ENCODE peak calls at places on chromosomes 16 and 17, in five cellular contexts. H, F, D, Y and U are unnamed samples.

GRCh38 chr16:83068686-83069085 is 441.9 kb downstream of the CDH13 start:
- DNase-seq in D (peak; percentile 67), F (no peak), H (no peak), Y (no peak), U (peak; percentile 49)

GRCh38 chr17:17420561-17421269 is 56.1 kb upstream of the MED9 start:
- DNase-seq in F (no peak), D (peak; percentile 79), Y (no peak), H (no peak), U (peak; percentile 86)

GRCh38 chr16:11484691-11485258 is 101.9 kb downstream of the LITAF start:
- DNase-seq in F (no peak), H (no peak), Y (no peak), D (peak; percentile 12), U (peak; percentile 53)

GRCh38 chr16:77945126-77945525 is 77.2 kb upstream of the CLEC3A start:
- DNase-seq in F (no peak), H (no peak), Y (no peak), D (peak; percentile 11), U (no peak)

GRCh38 chr17:14838567-14838966 is 426.6 kb downstream of the PMP22 start:
- DNase-seq in H (no peak), Y (no peak), F (no peak), D (no peak), U (no peak)

GRCh38 chr17:82678265-82678891 is 20.1 kb downstream of the RAB40B start:
- DNase-seq in Y (no peak), D (no peak), F (no peak), H (no peak), U (no peak)

GRCh38 chr16:59632266-59632855 is 898.2 kb upstream of the GOT2 start:
- DNase-seq in H (no peak), Y (no peak), F (no peak), D (peak; percentile 57), U (peak; percentile 52)

GRCh38 chr17:82320140-82320840 is 2.9 kb upstream of the CD7 start:
- DNase-seq in Y (no peak), F (no peak), H (no peak), D (no peak), U (no peak)

GRCh38 chr17:79814966-79815835 is 18.3 kb upstream of the CBX8 start:
- DNase-seq in F (no peak), D (peak; percentile 36), H (peak; percentile 33), Y (no peak), U (no peak)

GRCh38 chr16:64629622-64630021 is 492.2 kb downstream of the CDH11 start:
- DNase-seq in H (no peak), Y (no peak), F (no peak), D (no peak), U (peak; percentile 36)

GRCh38 chr16:20898938-20899502 is 1.1 kb downstream of the DCUN1D3 start:
- DNase-seq in Y (no peak), D (peak; percentile 89), H (no peak), F (no peak), U (peak; percentile 50)

GRCh38 chr17:69783865-69784264 is 291.2 kb upstream of the KCNJ16 start:
- DNase-seq in Y (no peak), D (no peak), F (no peak), H (no peak), U (no peak)

GRCh38 chr17:80892900-80893603 is 98.6 kb upstream of the CHMP6 start:
- DNase-seq in Y (no peak), D (peak; percentile 27), H (no peak), F (no peak), U (peak; percentile 70)

GRCh38 chr17:15409721-15410247 is 57.6 kb downstream of the CDRT4 start:
- DNase-seq in H (no peak), Y (no peak), D (peak; percentile 98), F (no peak), U (peak; percentile 85)

GRCh38 chr17:55540414-55541091 is 29.3 kb upstream of the SMIM36 start:
- DNase-seq in D (peak; percentile 62), F (no peak), H (no peak), Y (no peak), U (peak; percentile 35)

GRCh38 chr17:51166987-51167931 is 1.0 kb downstream of the NME2 start:
- DNase-seq in Y (peak; percentile 90), D (peak; percentile 31), F (no peak), H (peak; percentile 51), U (no peak)

GRCh38 chr17:14061666-14062560 is 7.4 kb upstream of the COX10 start:
- DNase-seq in H (no peak), D (peak; percentile 96), F (no peak), Y (no peak), U (peak; percentile 65)

GRCh38 chr17:740240-741055 is 8.1 kb downstream of the TLCD3A start:
- DNase-seq in H (no peak), D (no peak), F (no peak), Y (peak; percentile 71), U (no peak)

GRCh38 chr17:37683454-37683984 is 40.3 kb upstream of the DDX52 start:
- DNase-seq in H (no peak), Y (no peak), D (no peak), F (no peak), U (no peak)

GRCh38 chr16:57169327-57169726 is 16.5 kb downstream of the PSME3IP1 start:
- DNase-seq in H (no peak), Y (no peak), F (no peak), D (no peak), U (no peak)

GRCh38 chr16:57166951-57167350 is 18.9 kb downstream of the PSME3IP1 start:
- DNase-seq in D (peak; percentile 86), Y (no peak), F (no peak), H (no peak), U (peak; percentile 14)

GRCh38 chr16:57165923-57166322 is 19.9 kb downstream of the PSME3IP1 start:
- DNase-seq in D (peak; percentile 62), H (no peak), Y (no peak), F (no peak), U (no peak)

GRCh38 chr16:57167537-57167936 is 18.3 kb downstream of the PSME3IP1 start:
- DNase-seq in D (no peak), Y (no peak), H (no peak), F (no peak), U (no peak)

GRCh38 chr16:57167951-57168350 is 17.9 kb downstream of the PSME3IP1 start:
- DNase-seq in F (no peak), Y (peak; percentile 59), D (peak; percentile 88), H (no peak), U (peak; percentile 57)
- TF ChIP-seq CTCF in F (peak; percentile 60), Y (peak; percentile 64), D (peak; percentile 81), H (no peak), U (peak; percentile 59)

DNA sequence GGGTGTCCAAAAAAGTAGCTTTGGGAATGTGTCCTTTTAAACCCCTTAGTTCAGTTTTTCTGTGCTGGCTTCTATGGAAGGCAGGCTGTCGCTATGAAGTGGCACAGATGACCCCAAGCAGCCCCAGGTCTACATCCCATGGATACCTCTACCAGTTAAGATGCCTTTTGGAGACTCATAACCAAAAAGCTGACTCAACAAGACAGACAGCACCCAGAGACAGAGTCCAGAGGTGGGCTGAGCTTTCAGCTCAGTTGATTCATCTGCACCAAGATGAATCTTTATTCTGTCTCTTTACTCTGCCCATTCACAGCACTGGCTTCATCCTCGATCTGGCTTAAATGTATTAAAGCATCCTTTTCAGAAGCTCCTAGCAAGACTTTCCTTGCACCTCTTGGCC is 29.8 kb upstream of the RBBP6 start:
- DNase-seq in D (no peak), F (no peak), H (no peak), Y (no peak), U (no peak)
- TF ChIP-seq CTCF in D (no peak), F (no peak), H (no peak), Y (no peak), U (no peak)

GRCh38 chr16:10026593-10026992 is 155.6 kb downstream of the GRIN2A start:
- DNase-seq in F (no peak), D (no peak), H (no peak), Y (no peak), U (no peak)

GRCh38 chr16:10027553-10027952 is 154.7 kb downstream of the GRIN2A start:
- DNase-seq in Y (no peak), D (no peak), F (no peak), H (no peak), U (no peak)

GRCh38 chr16:10016761-10017160 is 165.5 kb downstream of the GRIN2A start:
- DNase-seq in H (no peak), Y (no peak), D (no peak), F (no peak), U (no peak)

GRCh38 chr16:10022098-10022497 is 160.1 kb downstream of the GRIN2A start:
- DNase-seq in D (no peak), H (no peak), Y (no peak), F (no peak), U (no peak)
- TF ChIP-seq CTCF in D (no peak), H (no peak), Y (no peak), F (no peak), U (no peak)

DNA sequence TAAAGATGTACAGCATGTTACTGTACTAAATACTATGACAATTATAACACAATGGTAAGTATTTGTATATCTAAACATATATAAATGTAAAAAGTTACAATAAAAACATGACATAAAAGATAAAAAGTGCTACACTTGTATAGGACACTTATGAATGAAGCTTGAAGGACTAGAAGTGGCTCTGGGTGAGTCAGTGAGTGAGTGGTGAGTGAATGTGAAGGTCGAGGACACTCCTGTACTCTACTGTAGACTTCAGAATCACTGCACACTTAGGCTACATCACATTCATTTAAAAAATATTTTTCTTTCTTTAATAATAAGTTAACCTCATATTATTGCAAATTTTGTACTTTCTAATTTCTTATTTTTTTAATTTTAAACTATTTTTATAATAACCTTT is 1476.7 kb upstream of the CDH8 start:
- DNase-seq in D (no peak), F (no peak), Y (no peak), H (no peak), U (no peak)
- TF ChIP-seq CTCF in D (no peak), F (no peak), Y (no peak), H (no peak), U (no peak)

DNA sequence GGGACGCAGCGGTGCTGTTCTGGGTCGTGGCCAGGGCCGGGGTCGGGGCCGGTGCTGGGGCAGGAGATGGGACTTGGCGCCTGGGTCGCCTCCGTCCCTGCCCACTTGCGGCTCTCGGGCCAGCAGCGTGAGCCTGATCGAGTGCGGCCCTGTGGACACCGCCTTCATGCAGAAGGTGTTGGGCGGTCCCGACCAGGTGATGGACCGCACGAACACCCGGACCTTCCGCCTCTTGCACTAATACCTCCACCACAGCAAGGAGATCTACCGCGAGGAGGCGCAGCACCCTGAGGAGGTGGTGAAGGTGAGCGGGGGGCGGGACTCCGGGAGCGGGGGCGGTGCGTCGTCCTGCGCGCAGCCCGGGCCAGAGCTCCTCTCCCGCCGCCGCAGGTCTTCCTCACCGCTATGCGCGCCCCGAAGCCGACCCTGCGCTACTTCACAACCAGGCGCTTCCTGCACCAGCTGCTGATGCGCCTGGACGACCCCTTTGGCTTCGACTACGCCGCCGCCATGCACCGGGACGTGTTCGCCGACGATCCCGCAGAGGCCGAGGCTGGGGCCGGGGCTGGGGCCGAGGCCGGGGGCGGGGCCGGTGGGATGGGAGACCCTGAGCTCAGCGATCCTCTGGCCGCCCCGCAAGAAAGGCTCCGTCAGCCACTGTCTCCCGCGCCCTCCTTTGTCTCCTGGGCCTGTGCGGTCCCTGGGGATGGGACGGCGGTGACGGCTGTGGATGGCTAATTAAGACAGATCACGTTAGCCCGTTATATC is 4.5 kb upstream of the HSD17B1 start:
- DNase-seq in D (no peak), H (peak; percentile 70), F (no peak), Y (peak; percentile 94), U (no peak)
- TF ChIP-seq CTCF in D (no peak), H (peak; percentile 33), F (peak; percentile 56), Y (peak; percentile 67), U (peak; percentile 57)